ENCODE peak calls at places on chromosomes 11 and 22, in five cellular contexts. One of them, this sample, is unnamed.

GRCh38 chr22:28435271-28435825 is 244.3 kb downstream of the TTC28 start:
- DNase-seq in cardiac muscle cell: no peak
- DNase-seq in upper lobe of left lung: no peak
- DNase-seq in adipocyte: no peak
- DNase-seq in uterus: no peak
- DNase-seq in this sample: no peak

GRCh38 chr22:32328306-32329201 is 29.1 kb upstream of the RFPL3 start:
- DNase-seq in upper lobe of left lung: no peak
- DNase-seq in uterus: no peak
- DNase-seq in adipocyte: no peak
- DNase-seq in cardiac muscle cell: no peak
- DNase-seq in this sample: no peak

GRCh38 chr11:72079776-72080325 is 491 bp downstream of the NUMA1 start:
- DNase-seq in upper lobe of left lung: no peak
- DNase-seq in cardiac muscle cell: no peak
- DNase-seq in uterus: no peak
- DNase-seq in adipocyte: peak; percentile 58
- DNase-seq in this sample: no peak

GRCh38 chr22:39525658-39525975 is 5.3 kb downstream of the ATF4 start:
- DNase-seq in upper lobe of left lung: no peak
- DNase-seq in uterus: no peak
- DNase-seq in cardiac muscle cell: no peak
- DNase-seq in adipocyte: no peak
- DNase-seq in this sample: no peak

GRCh38 chr22:44210721-44211120 is 30.0 kb downstream of the PARVG start:
- DNase-seq in uterus: no peak
- DNase-seq in cardiac muscle cell: no peak
- DNase-seq in adipocyte: peak; percentile 44
- DNase-seq in upper lobe of left lung: no peak
- DNase-seq in this sample: no peak

GRCh38 chr11:75242722-75243600 is 2.4 kb downstream of the TPBGL start:
- DNase-seq in uterus: peak; percentile 11
- DNase-seq in cardiac muscle cell: no peak
- DNase-seq in upper lobe of left lung: no peak
- DNase-seq in adipocyte: no peak
- DNase-seq in this sample: no peak

GRCh38 chr11:115760921-115761320 is 256.7 kb upstream of the CADM1 start:
- DNase-seq in adipocyte: no peak
- DNase-seq in upper lobe of left lung: no peak
- DNase-seq in cardiac muscle cell: peak; percentile 17
- DNase-seq in uterus: no peak
- DNase-seq in this sample: no peak

GRCh38 chr11:17333799-17334586 is 17.6 kb upstream of the NCR3LG1 start:
- DNase-seq in upper lobe of left lung: no peak
- DNase-seq in adipocyte: no peak
- DNase-seq in uterus: no peak
- DNase-seq in cardiac muscle cell: no peak
- DNase-seq in this sample: peak; percentile 23

GRCh38 chr11:60993611-60994010 is 22.1 kb downstream of the CD6 start:
- DNase-seq in adipocyte: no peak
- DNase-seq in upper lobe of left lung: no peak
- DNase-seq in uterus: no peak
- DNase-seq in cardiac muscle cell: no peak
- DNase-seq in this sample: no peak

GRCh38 chr11:114291847-114292680 is 4.1 kb upstream of the NNMT start:
- DNase-seq in uterus: no peak
- DNase-seq in cardiac muscle cell: no peak
- DNase-seq in adipocyte: peak; percentile 82
- DNase-seq in upper lobe of left lung: no peak
- DNase-seq in this sample: no peak

GRCh38 chr22:27842994-27843431 is 41.5 kb upstream of the MN1 start:
- DNase-seq in upper lobe of left lung: no peak
- DNase-seq in cardiac muscle cell: no peak
- DNase-seq in uterus: no peak
- DNase-seq in adipocyte: peak; percentile 55
- DNase-seq in this sample: no peak

GRCh38 chr11:72642815-72643511 is 31.3 kb downstream of the PDE2A start:
- DNase-seq in upper lobe of left lung: peak; percentile 95
- DNase-seq in adipocyte: peak; percentile 75
- DNase-seq in uterus: peak; percentile 38
- DNase-seq in cardiac muscle cell: peak; percentile 72
- DNase-seq in this sample: peak; percentile 73

GRCh38 chr22:27885977-27886842 is 32.8 kb downstream of the PITPNB start:
- DNase-seq in upper lobe of left lung: no peak
- DNase-seq in uterus: peak; percentile 57
- DNase-seq in adipocyte: peak; percentile 81
- DNase-seq in cardiac muscle cell: peak; percentile 66
- DNase-seq in this sample: peak; percentile 42

GRCh38 chr11:47616726-47617416 is 22.7 kb upstream of the C1QTNF4 start:
- DNase-seq in upper lobe of left lung: no peak
- DNase-seq in adipocyte: peak; percentile 90
- DNase-seq in uterus: peak; percentile 63
- DNase-seq in cardiac muscle cell: peak; percentile 75
- DNase-seq in this sample: peak; percentile 66

GRCh38 chr11:11733246-11733763 is 108.5 kb upstream of the USP47 start:
- DNase-seq in uterus: no peak
- DNase-seq in cardiac muscle cell: no peak
- DNase-seq in upper lobe of left lung: no peak
- DNase-seq in adipocyte: no peak
- DNase-seq in this sample: no peak

GRCh38 chr11:32231909-32232493 is 141.1 kb downstream of the RCN1 start:
- DNase-seq in cardiac muscle cell: peak; percentile 46
- DNase-seq in upper lobe of left lung: no peak
- DNase-seq in adipocyte: peak; percentile 4
- DNase-seq in uterus: no peak
- DNase-seq in this sample: no peak

GRCh38 chr11:10302744-10303557 is 1.9 kb upstream of the ADM start:
- DNase-seq in upper lobe of left lung: peak; percentile 93
- DNase-seq in uterus: peak; percentile 88
- DNase-seq in cardiac muscle cell: peak; percentile 64
- DNase-seq in adipocyte: peak; percentile 86
- DNase-seq in this sample: peak; percentile 87

GRCh38 chr11:64297722-64298358 is 2.3 kb upstream of the CATSPERZ start:
- DNase-seq in upper lobe of left lung: no peak
- DNase-seq in cardiac muscle cell: no peak
- DNase-seq in adipocyte: no peak
- DNase-seq in uterus: no peak
- DNase-seq in this sample: no peak

GRCh38 chr11:115458877-115459276 is 45.3 kb downstream of the CADM1 start:
- DNase-seq in upper lobe of left lung: no peak
- DNase-seq in cardiac muscle cell: no peak
- DNase-seq in adipocyte: no peak
- DNase-seq in uterus: no peak
- DNase-seq in this sample: no peak

GRCh38 chr22:31089101-31090100 is 8.3 kb downstream of the SMTN start:
- DNase-seq in adipocyte: peak; percentile 67
- DNase-seq in cardiac muscle cell: peak; percentile 73
- DNase-seq in upper lobe of left lung: peak; percentile 83
- DNase-seq in uterus: peak; percentile 73
- DNase-seq in this sample: peak; percentile 71

GRCh38 chr22:40008726-40009125 is 14.0 kb downstream of the FAM83F start:
- DNase-seq in adipocyte: no peak
- DNase-seq in upper lobe of left lung: no peak
- DNase-seq in uterus: no peak
- DNase-seq in cardiac muscle cell: no peak
- DNase-seq in this sample: no peak

GRCh38 chr11:120215634-120216033 is 4.8 kb downstream of the OAF start:
- DNase-seq in uterus: peak; percentile 59
- DNase-seq in cardiac muscle cell: no peak
- DNase-seq in adipocyte: peak; percentile 66
- DNase-seq in upper lobe of left lung: no peak
- DNase-seq in this sample: peak; percentile 43

GRCh38 chr11:120217526-120217925 is 6.7 kb downstream of the OAF start:
- DNase-seq in uterus: no peak
- DNase-seq in adipocyte: no peak
- DNase-seq in upper lobe of left lung: no peak
- DNase-seq in cardiac muscle cell: no peak
- DNase-seq in this sample: no peak

GRCh38 chr11:120214581-120214980 is 3.7 kb downstream of the OAF start:
- DNase-seq in cardiac muscle cell: no peak
- DNase-seq in uterus: no peak
- DNase-seq in adipocyte: no peak
- DNase-seq in upper lobe of left lung: no peak
- DNase-seq in this sample: no peak

GRCh38 chr11:120217941-120218694 is 7.3 kb downstream of the OAF start:
- DNase-seq in cardiac muscle cell: no peak
- DNase-seq in uterus: no peak
- DNase-seq in upper lobe of left lung: no peak
- DNase-seq in adipocyte: no peak
- DNase-seq in this sample: no peak

DNA sequence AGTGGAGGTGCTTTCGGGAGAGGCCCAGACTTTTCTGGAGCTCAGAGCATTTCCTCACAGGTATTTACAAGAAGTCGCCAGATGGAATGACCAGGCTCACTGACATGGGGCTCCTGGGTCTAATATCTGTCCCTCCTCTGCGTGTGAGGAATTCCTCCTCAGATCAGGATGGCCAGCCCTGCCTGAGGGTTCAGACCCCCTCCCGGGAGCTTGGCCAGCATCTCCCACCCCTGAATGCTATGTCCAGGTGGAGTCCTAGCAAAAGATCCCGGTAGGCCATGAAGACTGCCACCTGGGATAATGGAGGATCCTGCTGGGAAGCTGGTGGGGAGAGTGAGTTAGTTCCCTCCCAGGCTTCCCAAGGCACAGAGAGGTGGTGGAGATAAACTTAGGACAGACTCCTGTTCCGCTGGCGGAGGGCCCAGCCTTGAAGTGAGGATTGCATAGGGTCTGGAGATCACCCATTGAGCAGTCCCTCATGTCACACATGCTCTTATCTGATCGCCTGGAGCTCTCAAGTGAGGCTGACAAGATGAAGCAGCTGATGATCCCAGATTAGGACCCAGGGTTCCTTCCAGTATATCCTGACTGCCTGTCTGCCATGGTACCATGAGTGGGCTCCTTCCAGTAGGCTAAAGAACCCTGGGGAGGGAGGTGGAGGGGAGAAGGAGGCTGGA is 5.7 kb downstream of the OAF start:
- DNase-seq in adipocyte: no peak
- DNase-seq in uterus: no peak
- DNase-seq in cardiac muscle cell: no peak
- DNase-seq in upper lobe of left lung: no peak
- DNase-seq in this sample: no peak
- H3K4me1 ChIP-seq in adipocyte: peaks cover 88% of the 10 kb centered on the region
- H3K4me1 ChIP-seq in uterus: no peaks in the 10 kb centered on the region
- H3K4me1 ChIP-seq in cardiac muscle cell: no peaks in the 10 kb centered on the region
- H3K4me1 ChIP-seq in upper lobe of left lung: peaks cover 4% of the 10 kb centered on the region
- H3K4me1 ChIP-seq in this sample: peaks cover 31% of the 10 kb centered on the region

DNA sequence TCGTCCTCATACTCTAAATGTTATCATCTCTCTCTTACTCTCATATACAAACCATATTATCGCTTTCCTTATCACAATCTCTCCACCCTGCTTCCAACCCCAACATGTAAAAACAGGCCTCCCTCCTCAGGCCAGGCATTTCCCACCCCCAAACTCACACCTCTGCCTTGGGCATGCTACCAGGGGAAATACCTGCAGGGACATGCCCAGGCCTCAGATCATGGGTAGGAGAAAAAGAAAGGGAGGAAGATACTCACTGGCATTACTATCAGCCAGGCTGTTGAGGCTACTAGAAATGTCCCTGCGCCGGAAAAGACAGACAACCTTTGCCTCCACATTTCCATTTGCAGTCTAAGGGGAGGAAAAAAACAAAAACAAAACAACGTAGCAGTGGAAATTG is 1.8 kb downstream of the MTA2 start:
- DNase-seq in uterus: no peak
- DNase-seq in adipocyte: no peak
- DNase-seq in upper lobe of left lung: no peak
- DNase-seq in cardiac muscle cell: no peak
- DNase-seq in this sample: no peak
- H3K4me1 ChIP-seq in uterus: peaks cover 10% of the 10 kb centered on the region
- H3K4me1 ChIP-seq in adipocyte: peaks cover 40% of the 10 kb centered on the region
- H3K4me1 ChIP-seq in upper lobe of left lung: peaks cover 39% of the 10 kb centered on the region
- H3K4me1 ChIP-seq in cardiac muscle cell: peaks cover 21% of the 10 kb centered on the region
- H3K4me1 ChIP-seq in this sample: peaks cover 43% of the 10 kb centered on the region

GRCh38 chr11:68211546-68211945 is 1.6 kb downstream of the KMT5B start:
- DNase-seq in adipocyte: no peak
- DNase-seq in upper lobe of left lung: no peak
- DNase-seq in cardiac muscle cell: no peak
- DNase-seq in uterus: no peak
- DNase-seq in this sample: no peak

GRCh38 chr11:68213555-68214172 is 568 bp upstream of the KMT5B start:
- DNase-seq in upper lobe of left lung: peak; percentile 96
- DNase-seq in cardiac muscle cell: peak; percentile 95
- DNase-seq in uterus: peak; percentile 90
- DNase-seq in adipocyte: peak; percentile 98
- DNase-seq in this sample: peak; percentile 87

GRCh38 chr11:68212421-68213134 is 518 bp downstream of the KMT5B start:
- DNase-seq in uterus: peak; percentile 75
- DNase-seq in adipocyte: peak; percentile 93
- DNase-seq in cardiac muscle cell: peak; percentile 87
- DNase-seq in upper lobe of left lung: peak; percentile 93
- DNase-seq in this sample: peak; percentile 74

GRCh38 chr11:68214173-68215086 is 1.3 kb upstream of the KMT5B start:
- DNase-seq in uterus: peak; percentile 26
- DNase-seq in adipocyte: peak; percentile 54
- DNase-seq in cardiac muscle cell: peak; percentile 25
- DNase-seq in upper lobe of left lung: peak; percentile 90
- DNase-seq in this sample: peak; percentile 10

DNA sequence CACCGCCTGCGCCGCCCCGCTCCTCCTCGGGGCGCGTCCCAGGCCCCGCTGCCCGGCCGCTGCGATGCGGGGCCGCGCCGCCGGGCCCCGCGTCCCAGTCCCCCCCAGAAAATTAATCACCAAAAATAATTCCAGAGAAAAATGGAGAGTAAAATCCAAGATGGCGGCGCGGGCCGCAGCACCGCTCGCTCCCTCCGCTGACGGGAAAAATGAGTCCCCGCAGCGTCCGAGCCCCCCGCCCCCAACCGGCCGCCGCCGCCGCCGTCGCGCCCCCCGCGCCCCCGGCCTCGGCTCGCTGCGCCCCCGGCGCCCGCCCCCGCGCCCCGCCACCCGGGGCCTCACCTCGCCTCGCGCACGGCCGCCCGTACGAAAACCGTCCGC is at the start of gene KMT5B:
- DNase-seq in upper lobe of left lung: peak; percentile 94
- DNase-seq in cardiac muscle cell: peak; percentile 75
- DNase-seq in adipocyte: peak; percentile 74
- DNase-seq in uterus: peak; percentile 55
- DNase-seq in this sample: peak; percentile 70
- H3K4me1 ChIP-seq in upper lobe of left lung: peaks cover 38% of the 10 kb centered on the region
- H3K4me1 ChIP-seq in cardiac muscle cell: peaks cover 11% of the 10 kb centered on the region
- H3K4me1 ChIP-seq in adipocyte: peaks cover 29% of the 10 kb centered on the region
- H3K4me1 ChIP-seq in uterus: no peaks in the 10 kb centered on the region
- H3K4me1 ChIP-seq in this sample: peaks cover 42% of the 10 kb centered on the region

DNA sequence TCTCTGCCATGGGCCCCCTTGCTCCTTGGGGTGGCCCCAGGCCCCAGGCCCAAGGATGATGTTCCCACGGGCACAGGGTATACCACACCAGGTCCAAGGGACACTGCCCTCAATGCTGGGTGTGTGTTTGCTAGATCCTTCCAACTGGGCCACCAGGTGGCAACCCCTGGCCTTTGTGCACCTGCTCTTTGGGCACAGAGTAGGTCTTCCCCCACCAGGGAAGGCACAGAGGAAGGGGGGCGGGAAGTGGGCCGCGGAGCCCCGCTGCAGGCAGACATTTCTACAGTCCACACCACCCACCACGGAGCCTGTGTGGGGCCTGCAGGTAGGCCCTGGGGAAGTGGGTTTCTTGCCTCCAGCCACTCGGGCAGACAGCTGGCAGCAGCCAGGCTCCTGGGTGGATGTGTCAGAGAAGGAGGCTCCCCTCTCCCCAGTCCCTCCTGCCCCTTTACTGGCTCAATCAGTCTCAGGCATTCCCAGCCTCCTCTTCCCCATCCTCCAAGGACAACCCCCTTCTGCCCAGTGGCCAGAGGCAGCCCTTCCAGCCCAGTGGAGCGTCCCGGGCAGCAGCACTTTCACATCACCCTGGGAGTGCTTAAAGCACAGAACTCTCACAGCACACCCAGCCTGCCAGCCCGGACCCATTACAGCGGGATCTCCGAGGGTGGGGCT is 21.6 kb downstream of the MAFF start:
- DNase-seq in cardiac muscle cell: no peak
- DNase-seq in upper lobe of left lung: no peak
- DNase-seq in adipocyte: no peak
- DNase-seq in uterus: no peak
- DNase-seq in this sample: no peak
- H3K4me1 ChIP-seq in cardiac muscle cell: peaks cover 6% of the 10 kb centered on the region
- H3K4me1 ChIP-seq in upper lobe of left lung: peaks cover 58% of the 10 kb centered on the region
- H3K4me1 ChIP-seq in adipocyte: peaks cover 41% of the 10 kb centered on the region
- H3K4me1 ChIP-seq in uterus: no peaks in the 10 kb centered on the region
- H3K4me1 ChIP-seq in this sample: peaks cover 39% of the 10 kb centered on the region

This sample was measured in heart right ventricle.